ENCODE peak calls at places on chromosomes 2 and 18, in four cellular contexts. One of them, this sample, is unnamed.

GRCh38 chr2:240287011-240287410 is 146.6 kb upstream of the OTOS start:
- DNase-seq in NAMALWA: no peak
- DNase-seq in CD8-positive, alpha-beta T cell: no peak
- DNase-seq in stimulated activated CD8-positive, alpha-beta memory T cell treated with anti-CD3 and anti-CD28 coated beads, Interleukin-7, amount 100 ng/mL, for 24 hours: no peak
- DNase-seq in this sample: no peak

GRCh38 chr2:144849612-144850011 is 329.7 kb upstream of the ZEB2 start:
- DNase-seq in NAMALWA: no peak
- DNase-seq in CD8-positive, alpha-beta T cell: no peak
- DNase-seq in stimulated activated CD8-positive, alpha-beta memory T cell treated with anti-CD3 and anti-CD28 coated beads, Interleukin-7, amount 100 ng/mL, for 24 hours: no peak
- DNase-seq in this sample: no peak

GRCh38 chr2:116413659-116414058 is 1400.8 kb upstream of the DDX18 start:
- DNase-seq in NAMALWA: no peak
- DNase-seq in CD8-positive, alpha-beta T cell: no peak
- DNase-seq in stimulated activated CD8-positive, alpha-beta memory T cell treated with anti-CD3 and anti-CD28 coated beads, Interleukin-7, amount 100 ng/mL, for 24 hours: no peak
- DNase-seq in this sample: no peak

GRCh38 chr18:78420116-78420515 is 559.5 kb upstream of the SALL3 start:
- DNase-seq in NAMALWA: no peak
- DNase-seq in CD8-positive, alpha-beta T cell: no peak
- DNase-seq in stimulated activated CD8-positive, alpha-beta memory T cell treated with anti-CD3 and anti-CD28 coated beads, Interleukin-7, amount 100 ng/mL, for 24 hours: no peak
- DNase-seq in this sample: no peak

GRCh38 chr2:237563816-237564215 is 2.6 kb upstream of the PRLH start:
- DNase-seq in NAMALWA: no peak
- DNase-seq in CD8-positive, alpha-beta T cell: no peak
- DNase-seq in stimulated activated CD8-positive, alpha-beta memory T cell treated with anti-CD3 and anti-CD28 coated beads, Interleukin-7, amount 100 ng/mL, for 24 hours: no peak
- DNase-seq in this sample: no peak

GRCh38 chr2:44291281-44292248 is 16.3 kb downstream of the SLC3A1 start:
- DNase-seq in NAMALWA: no peak
- DNase-seq in CD8-positive, alpha-beta T cell: no peak
- DNase-seq in stimulated activated CD8-positive, alpha-beta memory T cell treated with anti-CD3 and anti-CD28 coated beads, Interleukin-7, amount 100 ng/mL, for 24 hours: no peak
- DNase-seq in this sample: peak

GRCh38 chr2:29528891-29529520 is 392.4 kb downstream of the ALK start:
- DNase-seq in NAMALWA: no peak
- DNase-seq in CD8-positive, alpha-beta T cell: no peak
- DNase-seq in stimulated activated CD8-positive, alpha-beta memory T cell treated with anti-CD3 and anti-CD28 coated beads, Interleukin-7, amount 100 ng/mL, for 24 hours: no peak
- DNase-seq in this sample: no peak

GRCh38 chr2:179467111-179467510 is 202.5 kb upstream of the SESTD1 start:
- DNase-seq in NAMALWA: no peak
- DNase-seq in CD8-positive, alpha-beta T cell: no peak
- DNase-seq in stimulated activated CD8-positive, alpha-beta memory T cell treated with anti-CD3 and anti-CD28 coated beads, Interleukin-7, amount 100 ng/mL, for 24 hours: no peak
- DNase-seq in this sample: no peak

GRCh38 chr2:174970092-174970491 is 35.1 kb downstream of the CHN1 start:
- DNase-seq in NAMALWA: no peak
- DNase-seq in CD8-positive, alpha-beta T cell: no peak
- DNase-seq in stimulated activated CD8-positive, alpha-beta memory T cell treated with anti-CD3 and anti-CD28 coated beads, Interleukin-7, amount 100 ng/mL, for 24 hours: no peak
- DNase-seq in this sample: no peak

GRCh38 chr2:429575-430254 is 141.8 kb upstream of the ALKAL2 start:
- DNase-seq in NAMALWA: no peak
- DNase-seq in CD8-positive, alpha-beta T cell: no peak
- DNase-seq in stimulated activated CD8-positive, alpha-beta memory T cell treated with anti-CD3 and anti-CD28 coated beads, Interleukin-7, amount 100 ng/mL, for 24 hours: no peak
- DNase-seq in this sample: no peak

GRCh38 chr2:42142476-42143184 is 26.5 kb upstream of the EML4 start:
- DNase-seq in NAMALWA: no peak
- DNase-seq in CD8-positive, alpha-beta T cell: no peak
- DNase-seq in stimulated activated CD8-positive, alpha-beta memory T cell treated with anti-CD3 and anti-CD28 coated beads, Interleukin-7, amount 100 ng/mL, for 24 hours: no peak
- DNase-seq in this sample: no peak

GRCh38 chr18:23585007-23585871 is 1.1 kb downstream of the NPC1 start:
- DNase-seq in NAMALWA: peak
- DNase-seq in CD8-positive, alpha-beta T cell: peak
- DNase-seq in stimulated activated CD8-positive, alpha-beta memory T cell treated with anti-CD3 and anti-CD28 coated beads, Interleukin-7, amount 100 ng/mL, for 24 hours: no peak
- DNase-seq in this sample: no peak

GRCh38 chr2:202982779-202983491 is 31.7 kb upstream of the NBEAL1 start:
- DNase-seq in NAMALWA: no peak
- DNase-seq in CD8-positive, alpha-beta T cell: no peak
- DNase-seq in stimulated activated CD8-positive, alpha-beta memory T cell treated with anti-CD3 and anti-CD28 coated beads, Interleukin-7, amount 100 ng/mL, for 24 hours: no peak
- DNase-seq in this sample: no peak

GRCh38 chr2:157809212-157809611 is 66.9 kb downstream of the ACVR1 start:
- DNase-seq in NAMALWA: no peak
- DNase-seq in CD8-positive, alpha-beta T cell: no peak
- DNase-seq in stimulated activated CD8-positive, alpha-beta memory T cell treated with anti-CD3 and anti-CD28 coated beads, Interleukin-7, amount 100 ng/mL, for 24 hours: no peak
- DNase-seq in this sample: no peak

GRCh38 chr18:10051877-10052631 is 138.2 kb downstream of the VAPA start:
- DNase-seq in NAMALWA: no peak
- DNase-seq in CD8-positive, alpha-beta T cell: no peak
- DNase-seq in stimulated activated CD8-positive, alpha-beta memory T cell treated with anti-CD3 and anti-CD28 coated beads, Interleukin-7, amount 100 ng/mL, for 24 hours: no peak
- DNase-seq in this sample: no peak

This sample was measured in hypothalamus.